ENCODE peak calls at places on chromosomes 12 and 14, in ten cellular contexts. Q is MM.1S, S is fibroblast of the aortic adventitia, H is bronchial epithelial cell, W is foreskin fibroblast, N is lower leg skin, Z is GM10248, J is H9, R is fibroblast of pulmonary artery, U is GM12865. P is an unnamed sample.

GRCh38 chr12:125688223-125688622 is 623.0 kb downstream of the AACS start:
- DNase-seq in Q (no peak), S (no peak), H (no peak), W (no peak), N (no peak), Z (no peak), J (no peak), R (no peak), U (no peak), P (no peak)

GRCh38 chr14:59677771-59678211 is 101.2 kb upstream of the CCDC175 start:
- DNase-seq in Q (no peak), S (peak), H (no peak), W (no peak), N (no peak), Z (no peak), J (no peak), R (peak), U (no peak), P (no peak)

GRCh38 chr12:75585309-75585708 is 73.9 kb upstream of the KRR1 start:
- DNase-seq in Q (no peak), S (peak), H (peak), W (peak), N (no peak), Z (no peak), J (no peak), R (peak), U (no peak), P (no peak)

GRCh38 chr12:124499873-124500231 is 67.6 kb downstream of the NCOR2 start:
- DNase-seq in Q (no peak), S (no peak), H (no peak), W (no peak), N (no peak), Z (no peak), J (no peak), R (no peak), U (no peak), P (no peak)

GRCh38 chr12:123150273-123150803 is 552 bp downstream of the PITPNM2 start:
- DNase-seq in Q (no peak), S (no peak), H (no peak), W (no peak), N (peak), Z (peak), J (no peak), R (no peak), U (no peak), P (no peak)

GRCh38 chr14:57847096-57847495 is 18.8 kb downstream of the SLC35F4 start:
- DNase-seq in Q (no peak), S (peak), H (no peak), W (peak), N (no peak), Z (no peak), J (no peak), R (no peak), U (no peak), P (no peak)

GRCh38 chr12:49909826-49910225 is 6.1 kb upstream of the FAIM2 start:
- DNase-seq in Q (no peak), S (peak), H (peak), W (peak), N (no peak), Z (no peak), J (peak), R (peak), U (no peak), P (no peak)

GRCh38 chr12:55707841-55708694 is at the start of gene ITGA7:
- DNase-seq in Q (peak), S (no peak), H (no peak), W (no peak), N (peak), Z (peak), J (peak), R (no peak), U (no peak), P (peak)

GRCh38 chr14:99595034-99595433 is 9.0 kb downstream of the CCDC85C start:
- DNase-seq in Q (peak), S (no peak), H (no peak), W (no peak), N (no peak), Z (peak), J (no peak), R (no peak), U (peak), P (no peak)

GRCh38 chr12:27864521-27864920 is 84.5 kb upstream of the MANSC4 start:
- DNase-seq in Q (no peak), S (no peak), H (peak), W (no peak), N (no peak), Z (no peak), J (no peak), R (no peak), U (no peak), P (no peak)

GRCh38 chr12:20289512-20289911 is 78.8 kb upstream of the PDE3A start:
- DNase-seq in Q (no peak), S (peak), H (no peak), W (no peak), N (no peak), Z (no peak), J (no peak), R (no peak), U (no peak), P (no peak)

GRCh38 chr12:1574863-1575254 is 19.5 kb downstream of the FBXL14 start:
- DNase-seq in Q (no peak), S (no peak), H (no peak), W (no peak), N (no peak), Z (no peak), J (no peak), R (no peak), U (no peak), P (no peak)

DNA sequence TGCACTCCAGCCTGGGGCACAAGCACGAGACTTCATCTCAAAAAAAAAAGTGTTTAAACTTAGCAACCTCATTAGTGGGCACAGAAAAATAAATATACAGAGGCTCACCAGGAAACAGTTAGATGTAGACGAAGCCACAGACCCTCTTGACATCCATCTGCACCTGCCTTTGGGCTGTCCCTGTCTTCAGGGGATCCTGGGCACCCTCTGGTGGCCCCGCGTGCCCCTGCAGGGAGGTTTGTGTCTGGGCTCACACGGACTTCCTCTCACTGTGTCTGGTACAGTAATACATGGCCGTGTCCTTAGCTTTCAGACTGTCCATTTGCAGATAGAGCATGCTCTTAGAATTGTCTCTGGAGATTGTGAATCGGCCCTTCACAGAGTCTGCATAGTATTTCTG is 916.5 kb downstream of the TMEM121 start:
- DNase-seq in Q (peak), S (no peak), H (no peak), W (no peak), N (no peak), Z (peak), J (no peak), R (no peak), U (peak), P (peak)
- TF ChIP-seq CTCF in Q (peak), S (no peak), H (no peak), W (no peak), N (no peak), Z (peak), J (no peak), R (no peak), U (peak), P (peak)

DNA sequence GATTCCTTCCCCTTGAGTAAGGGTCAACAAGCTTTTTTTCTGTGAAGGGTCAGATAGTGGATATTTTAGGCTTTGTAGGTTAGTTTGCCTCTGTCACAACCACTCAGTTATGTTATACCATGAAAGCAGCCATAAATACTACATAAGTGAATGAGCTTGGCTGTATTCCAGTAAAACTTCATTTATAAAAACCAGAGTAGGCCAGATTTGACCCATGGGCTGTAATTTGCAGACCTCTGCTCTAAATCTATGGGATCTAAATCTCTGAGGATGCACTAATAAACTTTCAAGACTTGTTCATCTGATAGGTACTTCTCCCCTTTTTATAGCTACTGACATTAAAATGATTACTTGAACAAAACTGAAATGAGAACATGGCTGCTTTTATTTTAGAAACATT is 47.7 kb downstream of the LEMD3 start:
- DNase-seq in Q (no peak), S (no peak), H (no peak), W (no peak), N (no peak), Z (no peak), J (no peak), R (no peak), U (no peak), P (no peak)
- TF ChIP-seq CTCF in Q (no peak), S (no peak), H (no peak), W (no peak), N (no peak), Z (no peak), J (no peak), R (no peak), U (no peak), P (no peak)

GRCh38 chr12:53989227-53990113 is 4.5 kb downstream of the HOXC10 start:
- DNase-seq in Q (peak), S (peak), H (peak), W (peak), N (no peak), Z (peak), J (no peak), R (peak), U (peak), P (no peak)
- TF ChIP-seq CTCF in Q (peak), S (peak), H (peak), W (peak), N (no peak), Z (peak), J (peak), R (peak), U (peak), P (peak)

GRCh38 chr14:75310295-75311059 is 31.8 kb downstream of the FOS start:
- DNase-seq in Q (no peak), S (peak), H (peak), W (peak), N (peak), Z (no peak), J (peak), R (peak), U (no peak), P (no peak)
- TF ChIP-seq CTCF in Q (no peak), S (no peak), H (no peak), W (no peak), N (no peak), Z (no peak), J (no peak), R (no peak), U (no peak), P (no peak)

DNA sequence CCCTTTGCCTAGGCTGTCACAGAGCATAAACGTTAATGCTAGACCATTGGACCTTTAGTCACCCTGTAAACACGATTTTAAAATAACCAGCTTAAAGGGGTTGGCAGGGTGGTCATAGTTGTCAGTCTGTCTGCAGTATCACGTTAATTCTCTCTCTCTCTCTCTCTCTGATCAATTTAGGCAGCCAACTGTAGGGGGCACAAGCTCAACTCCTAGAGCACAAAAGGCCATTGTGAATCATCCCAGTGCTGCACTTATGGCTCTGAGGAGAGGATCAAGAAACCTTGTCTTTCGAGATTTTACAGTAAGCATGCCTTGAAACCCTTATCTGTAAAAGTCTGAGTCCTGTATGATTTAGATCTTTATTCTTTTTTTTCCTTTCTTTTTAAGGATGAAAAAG is 97.1 kb downstream of the SCAF11 start:
- DNase-seq in Q (no peak), S (no peak), H (peak), W (no peak), N (no peak), Z (no peak), J (peak), R (peak), U (no peak), P (no peak)
- TF ChIP-seq CTCF in Q (peak), S (no peak), H (peak), W (peak), N (no peak), Z (no peak), J (peak), R (peak), U (no peak), P (no peak)

DNA sequence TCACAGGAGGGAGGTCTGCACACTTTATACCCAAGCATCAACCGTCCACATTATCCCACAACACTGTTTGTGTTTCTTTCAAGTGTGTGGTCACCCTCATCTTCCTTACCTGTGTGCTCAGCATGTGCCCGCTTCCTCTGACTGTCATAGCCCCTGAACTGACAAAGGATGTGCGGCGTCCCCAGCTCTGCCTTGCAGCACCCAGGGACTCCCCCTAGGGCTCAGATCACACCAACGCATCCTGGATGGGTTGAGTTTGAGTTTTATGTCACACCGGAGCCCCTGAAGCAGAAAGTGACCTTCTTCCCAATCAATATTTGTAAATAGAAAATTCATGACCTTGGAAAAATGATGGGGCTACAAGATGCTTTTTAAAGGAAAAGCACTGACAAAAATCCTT is 770.7 kb upstream of the TMEM132C start:
- DNase-seq in Q (no peak), S (no peak), H (no peak), W (no peak), N (no peak), Z (no peak), J (peak), R (no peak), U (no peak), P (no peak)
- TF ChIP-seq CTCF in Q (no peak), S (no peak), H (no peak), W (no peak), N (no peak), Z (no peak), J (peak), R (no peak), U (no peak), P (no peak)

DNA sequence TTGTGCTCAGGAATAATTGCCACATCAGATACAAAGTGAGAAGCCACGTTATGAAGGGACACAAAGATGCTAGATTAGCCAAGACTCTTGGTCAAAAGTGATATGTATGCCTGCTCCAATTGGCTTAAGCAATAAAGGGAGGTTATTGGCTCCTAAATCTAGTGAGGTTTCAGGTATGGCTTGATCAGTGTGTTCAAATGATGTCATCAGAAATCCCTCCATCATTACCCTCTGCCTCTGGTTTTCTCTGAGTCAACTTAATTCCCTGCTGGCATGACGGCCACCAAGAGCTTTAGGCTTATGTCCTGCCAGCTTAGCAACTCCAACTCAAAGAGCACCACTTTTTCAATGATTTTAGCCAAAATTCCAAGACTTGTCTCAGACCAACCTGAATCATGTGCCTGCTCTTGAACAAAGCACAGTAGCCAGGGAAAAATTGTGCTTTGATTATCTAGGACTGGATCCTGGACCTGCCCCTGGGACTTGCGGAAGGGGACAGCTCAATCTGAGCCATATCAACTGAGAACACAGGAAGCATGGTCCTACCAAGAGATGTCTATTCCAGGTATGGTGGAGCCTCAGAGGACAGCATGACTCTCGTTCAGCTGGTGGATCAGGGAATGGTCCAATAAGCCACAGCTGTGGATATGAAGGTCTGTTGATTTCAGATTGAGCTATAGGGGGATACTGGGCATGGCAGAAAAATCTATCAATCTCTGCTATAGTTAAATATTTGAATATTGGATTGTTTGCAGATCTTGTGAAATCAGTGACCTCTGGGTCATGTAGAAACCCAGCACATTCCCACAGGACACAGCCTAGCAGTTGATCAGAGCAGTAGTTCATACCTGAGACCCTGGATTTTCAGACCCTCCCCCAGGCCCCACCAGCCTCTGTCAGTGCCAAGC is 16.1 kb upstream of the P2RX7 start:
- DNase-seq in Q (no peak), S (no peak), H (no peak), W (no peak), N (no peak), Z (no peak), J (no peak), R (no peak), U (no peak), P (no peak)
- TF ChIP-seq CTCF in Q (no peak), S (no peak), H (no peak), W (no peak), N (no peak), Z (no peak), J (no peak), R (no peak), U (no peak), P (no peak)

DNA sequence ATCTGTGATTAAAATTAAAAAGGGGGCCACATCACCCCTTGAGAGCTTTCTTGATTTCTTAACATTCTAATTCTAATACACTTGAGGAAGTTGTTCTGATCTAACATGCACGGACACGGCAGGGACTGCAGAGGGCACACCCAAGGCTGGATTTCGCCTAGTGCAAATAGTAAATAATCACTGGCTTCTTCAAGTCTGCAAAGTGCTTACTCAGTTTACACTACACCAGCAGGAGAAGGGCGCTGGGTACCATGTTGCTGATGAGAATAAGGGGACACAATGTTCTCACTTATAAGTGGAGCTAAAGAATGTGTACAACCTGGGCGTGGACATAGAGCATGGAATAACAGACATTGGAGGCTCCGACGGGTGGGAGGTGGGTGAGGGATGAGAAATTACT is 34.2 kb downstream of the TBX5 start:
- DNase-seq in Q (no peak), S (no peak), H (peak), W (no peak), N (no peak), Z (no peak), J (no peak), R (no peak), U (no peak), P (no peak)
- TF ChIP-seq CTCF in Q (no peak), S (no peak), H (no peak), W (no peak), N (no peak), Z (no peak), J (no peak), R (no peak), U (no peak), P (no peak)

GRCh38 chr14:53990978-53991377 is 34.4 kb upstream of the BMP4 start:
- DNase-seq in Q (no peak), S (no peak), H (no peak), W (no peak), N (no peak), Z (no peak), J (no peak), R (no peak), U (no peak), P (no peak)
- TF ChIP-seq CTCF in Q (no peak), S (no peak), H (no peak), W (no peak), N (no peak), Z (no peak), J (no peak), R (no peak), U (no peak), P (no peak)

GRCh38 chr12:92094751-92095161 is 50.9 kb downstream of the BTG1 start:
- DNase-seq in Q (peak), S (peak), H (no peak), W (no peak), N (no peak), Z (no peak), J (no peak), R (peak), U (no peak), P (no peak)
- TF ChIP-seq CTCF in Q (no peak), S (peak), H (no peak), W (peak), N (no peak), Z (no peak), J (peak), R (peak), U (no peak), P (no peak)

P was measured in natural killer cell.